ENCODE peak calls at places on chromosomes 2 and 18, in eight cellular contexts. J is RWPE1, H is bronchial epithelial cell, E is NB4, L is AG04450, Z is nephron progenitor cell, W is cardiac fibroblast, P is right lobe of liver. U is an unnamed sample.

GRCh38 chr18:58335223-58335622 is 291.2 kb downstream of the NEDD4L start:
- DNase-seq in L (no peak), Z (peak), J (no peak), H (no peak), E (no peak), W (no peak), P (no peak), U (no peak)

GRCh38 chr18:8792688-8793316 is 87.4 kb downstream of the MTCL1 start:
- DNase-seq in L (no peak), J (no peak), P (no peak), Z (no peak), W (no peak), H (no peak), E (no peak), U (no peak)

GRCh38 chr2:9378433-9379371 is 44.6 kb downstream of the ITGB1BP1 start:
- DNase-seq in H (peak), E (no peak), P (no peak), L (peak), W (peak), Z (no peak), J (peak), U (no peak)

GRCh38 chr18:3721771-3722661 is 272.0 kb downstream of the TGIF1 start:
- DNase-seq in Z (no peak), H (no peak), P (no peak), W (no peak), J (no peak), L (no peak), E (peak), U (no peak)

GRCh38 chr2:5409925-5410360 is 282.2 kb upstream of the SOX11 start:
- DNase-seq in L (no peak), Z (peak), E (no peak), H (no peak), W (no peak), P (no peak), J (no peak), U (no peak)

GRCh38 chr2:46942143-46942526 is 26.5 kb upstream of the MCFD2 start:
- DNase-seq in Z (no peak), W (no peak), E (peak), P (peak), J (peak), L (no peak), H (peak), U (peak)

GRCh38 chr18:9719421-9719981 is 11.4 kb downstream of the RAB31 start:
- DNase-seq in E (no peak), H (peak), L (peak), J (peak), P (no peak), Z (no peak), W (peak), U (no peak)

GRCh38 chr2:174051741-174052638 is 86.8 kb upstream of the SP3 start:
- DNase-seq in L (peak), E (no peak), P (no peak), J (peak), H (peak), Z (peak), W (peak), U (no peak)

GRCh38 chr2:18588802-18589201 is 567 bp downstream of the NT5C1B start:
- DNase-seq in P (no peak), H (no peak), W (no peak), Z (no peak), L (no peak), J (no peak), E (no peak), U (no peak)

GRCh38 chr18:40939636-40940035 is 1015.4 kb upstream of the PIK3C3 start:
- DNase-seq in W (no peak), H (no peak), J (no peak), E (no peak), P (no peak), L (no peak), Z (no peak), U (no peak)

GRCh38 chr18:40932862-40933261 is 1022.2 kb upstream of the PIK3C3 start:
- DNase-seq in W (no peak), J (no peak), H (no peak), P (no peak), Z (no peak), L (no peak), E (no peak), U (no peak)

GRCh38 chr18:40937386-40937785 is 1017.6 kb upstream of the PIK3C3 start:
- DNase-seq in W (no peak), H (peak), E (no peak), Z (no peak), J (no peak), L (no peak), P (no peak), U (no peak)

GRCh38 chr18:40938615-40939014 is 1016.4 kb upstream of the PIK3C3 start:
- DNase-seq in L (no peak), W (no peak), Z (no peak), H (no peak), J (no peak), E (no peak), P (no peak), U (no peak)

GRCh38 chr18:40935423-40935822 is 1019.6 kb upstream of the PIK3C3 start:
- DNase-seq in W (peak), H (peak), P (no peak), L (no peak), J (peak), E (peak), Z (no peak), U (no peak)
- TF ChIP-seq CTCF in W (peak), H (peak), P (peak), L (peak), J (peak), E (peak), Z (peak), U (peak)

GRCh38 chr18:31680836-31681568 is 3.4 kb downstream of the B4GALT6 start:
- DNase-seq in W (peak), E (peak), H (peak), J (no peak), P (no peak), Z (no peak), L (no peak), U (peak)
- TF ChIP-seq CTCF in W (peak), E (peak), H (peak), J (peak), P (no peak), Z (no peak), L (no peak), U (no peak)

GRCh38 chr2:181457121-181457740 is at the start of gene ITGA4:
- DNase-seq in Z (peak), J (peak), L (peak), H (peak), E (peak), P (peak), W (peak), U (peak)
- TF ChIP-seq CTCF in Z (peak), J (peak), L (peak), H (peak), E (peak), P (peak), W (peak), U (peak)

DNA sequence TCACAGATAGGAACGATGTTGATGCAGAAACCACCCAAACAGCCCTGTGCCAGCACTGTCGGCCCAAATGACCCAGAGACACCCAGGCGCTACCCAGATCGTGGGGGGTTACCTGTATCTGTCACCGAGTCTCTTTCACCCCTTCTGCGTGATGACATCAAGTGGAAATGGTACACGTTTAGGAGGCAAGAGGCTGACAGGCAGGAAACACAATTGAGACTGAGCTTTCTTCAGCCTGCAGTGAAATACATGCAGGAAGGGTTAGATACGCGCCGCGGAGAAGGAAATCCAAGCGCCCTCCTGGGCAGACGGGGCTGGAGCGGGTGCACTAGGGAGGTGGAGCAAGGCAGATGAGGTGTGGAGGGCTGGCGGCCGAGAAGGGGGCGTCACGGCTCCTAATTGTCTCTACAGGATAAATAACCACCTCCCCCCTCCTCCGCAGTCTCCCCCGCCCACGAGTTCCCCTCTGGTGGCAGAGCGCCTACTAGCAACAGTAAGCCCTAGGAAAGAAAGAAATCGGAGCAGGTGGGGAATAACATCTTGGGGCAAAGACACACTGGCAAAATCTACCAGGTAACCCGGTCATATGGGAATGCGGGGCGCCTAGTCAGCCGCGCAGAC is at the start of gene RNF152:
- DNase-seq in E (no peak), Z (peak), J (peak), P (peak), W (peak), L (no peak), H (peak), U (peak)
- TF ChIP-seq CTCF in E (no peak), Z (no peak), J (no peak), P (no peak), W (peak), L (peak), H (peak), U (no peak)

DNA sequence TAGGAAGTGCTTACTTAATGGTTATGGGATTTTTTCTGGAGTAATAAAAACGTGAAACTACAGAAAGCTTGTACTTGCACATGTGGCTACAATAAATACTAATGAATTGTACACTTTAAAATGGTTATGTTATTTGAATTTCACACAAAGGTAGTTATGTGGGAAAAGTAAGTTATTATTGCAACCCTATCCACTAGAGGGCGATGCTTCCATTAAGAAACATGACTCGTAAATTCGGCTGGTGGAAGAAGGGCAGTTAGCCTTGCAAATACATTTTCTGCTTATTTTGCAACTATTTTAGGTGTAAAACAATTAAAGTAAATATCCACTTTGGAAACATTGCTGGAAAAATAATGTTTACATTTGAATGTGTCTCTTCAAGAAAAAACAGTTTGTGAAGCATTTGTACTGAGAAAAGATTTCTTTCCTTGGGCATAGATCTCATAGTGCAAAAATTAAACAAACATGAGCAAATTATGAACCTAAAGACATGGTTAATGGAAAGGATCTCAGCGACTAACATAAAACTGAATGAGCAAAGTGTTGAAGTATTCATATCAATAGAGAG is 68.1 kb upstream of the CSRNP3 start:
- DNase-seq in H (peak), E (peak), Z (peak), L (peak), W (peak), P (no peak), J (peak), U (no peak)
- TF ChIP-seq CTCF in H (peak), E (peak), Z (peak), L (peak), W (peak), P (peak), J (peak), U (peak)

DNA sequence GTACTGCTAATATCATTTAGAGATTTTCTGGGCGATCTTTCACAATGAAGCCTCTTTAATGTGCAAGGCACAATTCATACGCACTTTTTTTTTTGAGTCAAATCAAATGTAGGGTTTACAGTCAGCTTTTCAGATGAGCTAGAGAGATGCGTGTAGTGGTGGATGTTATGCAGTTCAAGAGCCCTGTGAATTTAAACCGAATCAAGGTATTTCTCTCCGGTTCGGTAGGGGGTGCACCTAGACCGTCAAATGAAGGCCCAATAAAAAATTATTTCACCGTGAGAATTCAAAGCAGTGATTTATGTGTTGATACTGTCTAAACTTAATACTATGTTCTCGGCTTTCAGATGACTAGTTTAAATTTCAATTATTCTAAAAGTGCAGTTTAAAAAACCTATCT is 1.1 kb downstream of the PTH2R start:
- DNase-seq in L (no peak), W (peak), J (peak), H (peak), E (no peak), P (no peak), Z (no peak), U (peak)
- TF ChIP-seq CTCF in L (peak), W (peak), J (peak), H (peak), E (no peak), P (peak), Z (peak), U (peak)

U was measured in GM13976.